ENCODE peak calls at places on chromosomes 16 and 17, in eight cellular contexts. One of them, this sample, is unnamed.

GRCh38 chr16:48885456-48885855 is 275.5 kb upstream of the N4BP1 start:
- DNase-seq in stimulated activated CD8-positive, alpha-beta memory T cell treated with anti-CD3 and anti-CD28 coated beads, Interleukin-15, amount 100 ng/mL, for 48 hours: no peak
- DNase-seq in lower leg skin: peak
- DNase-seq in psoas muscle: no peak
- DNase-seq in posterior cingulate gyrus: no peak
- DNase-seq in OCI-LY7: no peak
- DNase-seq in heart right ventricle: no peak
- DNase-seq in A172: no peak
- DNase-seq in this sample: no peak

GRCh38 chr16:85916141-85916890 is 17.4 kb downstream of the IRF8 start:
- DNase-seq in OCI-LY7: no peak
- DNase-seq in heart right ventricle: peak
- DNase-seq in lower leg skin: no peak
- DNase-seq in A172: peak
- DNase-seq in stimulated activated CD8-positive, alpha-beta memory T cell treated with anti-CD3 and anti-CD28 coated beads, Interleukin-15, amount 100 ng/mL, for 48 hours: no peak
- DNase-seq in posterior cingulate gyrus: no peak
- DNase-seq in psoas muscle: no peak
- DNase-seq in this sample: peak

GRCh38 chr17:59505610-59506276 is 59.7 kb upstream of the DHX40 start:
- DNase-seq in lower leg skin: peak
- DNase-seq in OCI-LY7: no peak
- DNase-seq in psoas muscle: no peak
- DNase-seq in posterior cingulate gyrus: no peak
- DNase-seq in A172: peak
- DNase-seq in stimulated activated CD8-positive, alpha-beta memory T cell treated with anti-CD3 and anti-CD28 coated beads, Interleukin-15, amount 100 ng/mL, for 48 hours: no peak
- DNase-seq in heart right ventricle: no peak
- DNase-seq in this sample: no peak

GRCh38 chr17:8997994-8998628 is 23.2 kb upstream of the NTN1 start:
- DNase-seq in stimulated activated CD8-positive, alpha-beta memory T cell treated with anti-CD3 and anti-CD28 coated beads, Interleukin-15, amount 100 ng/mL, for 48 hours: no peak
- DNase-seq in psoas muscle: peak
- DNase-seq in OCI-LY7: peak
- DNase-seq in posterior cingulate gyrus: no peak
- DNase-seq in heart right ventricle: peak
- DNase-seq in lower leg skin: peak
- DNase-seq in A172: peak
- DNase-seq in this sample: peak

GRCh38 chr17:82767041-82767754 is 15.3 kb downstream of the TBCD start:
- DNase-seq in heart right ventricle: no peak
- DNase-seq in psoas muscle: no peak
- DNase-seq in posterior cingulate gyrus: no peak
- DNase-seq in lower leg skin: no peak
- DNase-seq in A172: no peak
- DNase-seq in stimulated activated CD8-positive, alpha-beta memory T cell treated with anti-CD3 and anti-CD28 coated beads, Interleukin-15, amount 100 ng/mL, for 48 hours: no peak
- DNase-seq in OCI-LY7: peak
- DNase-seq in this sample: no peak

GRCh38 chr17:46984341-46984740 is 5.3 kb upstream of the RPRML start:
- DNase-seq in A172: no peak
- DNase-seq in lower leg skin: no peak
- DNase-seq in posterior cingulate gyrus: no peak
- DNase-seq in psoas muscle: no peak
- DNase-seq in heart right ventricle: no peak
- DNase-seq in OCI-LY7: no peak
- DNase-seq in stimulated activated CD8-positive, alpha-beta memory T cell treated with anti-CD3 and anti-CD28 coated beads, Interleukin-15, amount 100 ng/mL, for 48 hours: no peak
- DNase-seq in this sample: no peak

GRCh38 chr17:29155966-29156338 is 24.2 kb downstream of the MYO18A start:
- DNase-seq in A172: peak
- DNase-seq in lower leg skin: no peak
- DNase-seq in OCI-LY7: no peak
- DNase-seq in heart right ventricle: peak
- DNase-seq in psoas muscle: no peak
- DNase-seq in stimulated activated CD8-positive, alpha-beta memory T cell treated with anti-CD3 and anti-CD28 coated beads, Interleukin-15, amount 100 ng/mL, for 48 hours: no peak
- DNase-seq in posterior cingulate gyrus: no peak
- DNase-seq in this sample: no peak

GRCh38 chr16:83013071-83013470 is 386.3 kb downstream of the CDH13 start:
- DNase-seq in OCI-LY7: no peak
- DNase-seq in lower leg skin: no peak
- DNase-seq in psoas muscle: no peak
- DNase-seq in posterior cingulate gyrus: no peak
- DNase-seq in heart right ventricle: no peak
- DNase-seq in A172: no peak
- DNase-seq in stimulated activated CD8-positive, alpha-beta memory T cell treated with anti-CD3 and anti-CD28 coated beads, Interleukin-15, amount 100 ng/mL, for 48 hours: no peak
- DNase-seq in this sample: no peak

GRCh38 chr17:38693700-38694329 is 11.3 kb upstream of the MLLT6 start:
- DNase-seq in OCI-LY7: no peak
- DNase-seq in A172: no peak
- DNase-seq in lower leg skin: peak
- DNase-seq in psoas muscle: peak
- DNase-seq in posterior cingulate gyrus: no peak
- DNase-seq in heart right ventricle: peak
- DNase-seq in stimulated activated CD8-positive, alpha-beta memory T cell treated with anti-CD3 and anti-CD28 coated beads, Interleukin-15, amount 100 ng/mL, for 48 hours: no peak
- DNase-seq in this sample: no peak

GRCh38 chr17:14149751-14150150 is 80.4 kb downstream of the COX10 start:
- DNase-seq in A172: no peak
- DNase-seq in OCI-LY7: no peak
- DNase-seq in posterior cingulate gyrus: no peak
- DNase-seq in lower leg skin: no peak
- DNase-seq in psoas muscle: no peak
- DNase-seq in heart right ventricle: no peak
- DNase-seq in stimulated activated CD8-positive, alpha-beta memory T cell treated with anti-CD3 and anti-CD28 coated beads, Interleukin-15, amount 100 ng/mL, for 48 hours: no peak
- DNase-seq in this sample: no peak

GRCh38 chr16:11742041-11742535 is 569 bp downstream of the TXNDC11 start:
- DNase-seq in lower leg skin: peak
- DNase-seq in posterior cingulate gyrus: peak
- DNase-seq in OCI-LY7: peak
- DNase-seq in psoas muscle: peak
- DNase-seq in stimulated activated CD8-positive, alpha-beta memory T cell treated with anti-CD3 and anti-CD28 coated beads, Interleukin-15, amount 100 ng/mL, for 48 hours: peak
- DNase-seq in heart right ventricle: peak
- DNase-seq in A172: no peak
- DNase-seq in this sample: no peak

GRCh38 chr17:27848941-27849340 is 44.2 kb downstream of the LYRM9 start:
- DNase-seq in OCI-LY7: no peak
- DNase-seq in posterior cingulate gyrus: no peak
- DNase-seq in lower leg skin: no peak
- DNase-seq in A172: no peak
- DNase-seq in heart right ventricle: no peak
- DNase-seq in psoas muscle: no peak
- DNase-seq in stimulated activated CD8-positive, alpha-beta memory T cell treated with anti-CD3 and anti-CD28 coated beads, Interleukin-15, amount 100 ng/mL, for 48 hours: no peak
- DNase-seq in this sample: no peak

GRCh38 chr16:54576776-54577175 is 290.2 kb upstream of the IRX3 start:
- DNase-seq in OCI-LY7: no peak
- DNase-seq in stimulated activated CD8-positive, alpha-beta memory T cell treated with anti-CD3 and anti-CD28 coated beads, Interleukin-15, amount 100 ng/mL, for 48 hours: no peak
- DNase-seq in posterior cingulate gyrus: no peak
- DNase-seq in heart right ventricle: no peak
- DNase-seq in lower leg skin: no peak
- DNase-seq in psoas muscle: no peak
- DNase-seq in A172: no peak
- DNase-seq in this sample: no peak

GRCh38 chr16:55480228-55480655 is 1.2 kb downstream of the MMP2 start:
- DNase-seq in psoas muscle: peak
- DNase-seq in posterior cingulate gyrus: peak
- DNase-seq in lower leg skin: peak
- DNase-seq in heart right ventricle: peak
- DNase-seq in OCI-LY7: no peak
- DNase-seq in stimulated activated CD8-positive, alpha-beta memory T cell treated with anti-CD3 and anti-CD28 coated beads, Interleukin-15, amount 100 ng/mL, for 48 hours: no peak
- DNase-seq in A172: peak
- DNase-seq in this sample: no peak

GRCh38 chr16:8768701-8769100 is 28.7 kb downstream of the TMEM186 start:
- DNase-seq in psoas muscle: no peak
- DNase-seq in posterior cingulate gyrus: no peak
- DNase-seq in heart right ventricle: no peak
- DNase-seq in stimulated activated CD8-positive, alpha-beta memory T cell treated with anti-CD3 and anti-CD28 coated beads, Interleukin-15, amount 100 ng/mL, for 48 hours: no peak
- DNase-seq in lower leg skin: no peak
- DNase-seq in A172: no peak
- DNase-seq in OCI-LY7: no peak
- DNase-seq in this sample: no peak

GRCh38 chr17:64651889-64652288 is 10.2 kb downstream of the SMURF2 start:
- DNase-seq in OCI-LY7: no peak
- DNase-seq in stimulated activated CD8-positive, alpha-beta memory T cell treated with anti-CD3 and anti-CD28 coated beads, Interleukin-15, amount 100 ng/mL, for 48 hours: no peak
- DNase-seq in psoas muscle: no peak
- DNase-seq in heart right ventricle: no peak
- DNase-seq in posterior cingulate gyrus: no peak
- DNase-seq in A172: no peak
- DNase-seq in lower leg skin: no peak
- DNase-seq in this sample: no peak

GRCh38 chr16:78727536-78727935 is 628.1 kb downstream of the WWOX start:
- DNase-seq in lower leg skin: no peak
- DNase-seq in posterior cingulate gyrus: no peak
- DNase-seq in psoas muscle: no peak
- DNase-seq in OCI-LY7: no peak
- DNase-seq in heart right ventricle: no peak
- DNase-seq in A172: no peak
- DNase-seq in stimulated activated CD8-positive, alpha-beta memory T cell treated with anti-CD3 and anti-CD28 coated beads, Interleukin-15, amount 100 ng/mL, for 48 hours: no peak
- DNase-seq in this sample: no peak

GRCh38 chr16:82641336-82641984 is 14.7 kb downstream of the CDH13 start:
- DNase-seq in psoas muscle: no peak
- DNase-seq in lower leg skin: no peak
- DNase-seq in OCI-LY7: peak
- DNase-seq in A172: no peak
- DNase-seq in heart right ventricle: no peak
- DNase-seq in stimulated activated CD8-positive, alpha-beta memory T cell treated with anti-CD3 and anti-CD28 coated beads, Interleukin-15, amount 100 ng/mL, for 48 hours: no peak
- DNase-seq in posterior cingulate gyrus: no peak
- DNase-seq in this sample: no peak

GRCh38 chr17:1059131-1059795 is 62.3 kb downstream of the TIMM22 start:
- DNase-seq in posterior cingulate gyrus: no peak
- DNase-seq in heart right ventricle: no peak
- DNase-seq in stimulated activated CD8-positive, alpha-beta memory T cell treated with anti-CD3 and anti-CD28 coated beads, Interleukin-15, amount 100 ng/mL, for 48 hours: no peak
- DNase-seq in A172: no peak
- DNase-seq in OCI-LY7: no peak
- DNase-seq in psoas muscle: no peak
- DNase-seq in lower leg skin: no peak
- DNase-seq in this sample: no peak

GRCh38 chr17:80319999-80320344 is 59.3 kb downstream of the RNF213 start:
- DNase-seq in posterior cingulate gyrus: no peak
- DNase-seq in A172: no peak
- DNase-seq in lower leg skin: no peak
- DNase-seq in stimulated activated CD8-positive, alpha-beta memory T cell treated with anti-CD3 and anti-CD28 coated beads, Interleukin-15, amount 100 ng/mL, for 48 hours: no peak
- DNase-seq in heart right ventricle: no peak
- DNase-seq in psoas muscle: no peak
- DNase-seq in OCI-LY7: no peak
- DNase-seq in this sample: no peak

GRCh38 chr17:82324566-82325285 is 7.3 kb upstream of the CD7 start:
- DNase-seq in lower leg skin: no peak
- DNase-seq in A172: no peak
- DNase-seq in stimulated activated CD8-positive, alpha-beta memory T cell treated with anti-CD3 and anti-CD28 coated beads, Interleukin-15, amount 100 ng/mL, for 48 hours: no peak
- DNase-seq in OCI-LY7: no peak
- DNase-seq in posterior cingulate gyrus: no peak
- DNase-seq in heart right ventricle: no peak
- DNase-seq in psoas muscle: no peak
- DNase-seq in this sample: no peak

GRCh38 chr17:76142044-76143041 is 1.3 kb upstream of the FOXJ1 start:
- DNase-seq in posterior cingulate gyrus: no peak
- DNase-seq in heart right ventricle: no peak
- DNase-seq in lower leg skin: no peak
- DNase-seq in psoas muscle: no peak
- DNase-seq in A172: no peak
- DNase-seq in stimulated activated CD8-positive, alpha-beta memory T cell treated with anti-CD3 and anti-CD28 coated beads, Interleukin-15, amount 100 ng/mL, for 48 hours: no peak
- DNase-seq in OCI-LY7: no peak
- DNase-seq in this sample: no peak

GRCh38 chr16:7512503-7512902 is 179.9 kb downstream of the RBFOX1 start:
- DNase-seq in heart right ventricle: no peak
- DNase-seq in stimulated activated CD8-positive, alpha-beta memory T cell treated with anti-CD3 and anti-CD28 coated beads, Interleukin-15, amount 100 ng/mL, for 48 hours: no peak
- DNase-seq in posterior cingulate gyrus: no peak
- DNase-seq in psoas muscle: no peak
- DNase-seq in lower leg skin: no peak
- DNase-seq in A172: no peak
- DNase-seq in OCI-LY7: no peak
- DNase-seq in this sample: no peak

GRCh38 chr16:11390573-11391495 is 45.6 kb downstream of the RMI2 start:
- DNase-seq in lower leg skin: no peak
- DNase-seq in posterior cingulate gyrus: no peak
- DNase-seq in heart right ventricle: no peak
- DNase-seq in OCI-LY7: no peak
- DNase-seq in psoas muscle: no peak
- DNase-seq in stimulated activated CD8-positive, alpha-beta memory T cell treated with anti-CD3 and anti-CD28 coated beads, Interleukin-15, amount 100 ng/mL, for 48 hours: no peak
- DNase-seq in A172: no peak
- DNase-seq in this sample: no peak

GRCh38 chr17:80192268-80192667 is 22.4 kb downstream of the CARD14 start:
- DNase-seq in lower leg skin: no peak
- DNase-seq in A172: no peak
- DNase-seq in OCI-LY7: no peak
- DNase-seq in stimulated activated CD8-positive, alpha-beta memory T cell treated with anti-CD3 and anti-CD28 coated beads, Interleukin-15, amount 100 ng/mL, for 48 hours: no peak
- DNase-seq in heart right ventricle: no peak
- DNase-seq in psoas muscle: no peak
- DNase-seq in posterior cingulate gyrus: no peak
- DNase-seq in this sample: no peak